ENCODE peak calls at places on chromosomes 11 and 22, in four cellular contexts. S, E, U and Z are unnamed samples.

GRCh38 chr11:11621881-11622706 is at the start of gene GALNT18:
- DNase-seq in S (peak; percentile 89), E (peak; percentile 95), U (peak; percentile 90), Z (peak; percentile 88)

GRCh38 chr22:43976861-43977795 is 21.9 kb downstream of the SAMM50 start:
- DNase-seq in S (no peak), E (no peak), U (no peak), Z (no peak)

GRCh38 chr22:20080776-20081654 is 974 bp downstream of the DGCR8 start:
- DNase-seq in S (peak; percentile 53), E (peak; percentile 57), U (no peak), Z (peak; percentile 63)

GRCh38 chr11:5380740-5381342 is 2.8 kb upstream of the OR51M1 start:
- DNase-seq in S (peak; percentile 73), E (peak; percentile 78), U (peak; percentile 62), Z (peak; percentile 71)

GRCh38 chr22:25735657-25736056 is 6.3 kb upstream of the MYO18B start:
- DNase-seq in S (no peak), E (no peak), U (no peak), Z (no peak)

GRCh38 chr11:6040874-6041273 is 10.3 kb upstream of the OR56A1 start:
- DNase-seq in S (no peak), E (peak; percentile 33), U (no peak), Z (no peak)

GRCh38 chr22:46598737-46599424 is 21.3 kb upstream of the GRAMD4 start:
- DNase-seq in S (peak; percentile 30), E (peak; percentile 55), U (no peak), Z (no peak)

GRCh38 chr22:46500201-46500600 is 37.2 kb downstream of the CELSR1 start:
- DNase-seq in S (no peak), E (no peak), U (peak; percentile 37), Z (no peak)

GRCh38 chr22:34814260-34814659 is 251.7 kb upstream of the ISX start:
- DNase-seq in S (peak; percentile 67), E (no peak), U (no peak), Z (peak; percentile 10)

GRCh38 chr11:131666006-131666405 is 295.6 kb downstream of the NTM start:
- DNase-seq in S (no peak), E (no peak), U (no peak), Z (no peak)

GRCh38 chr11:21374381-21374780 is 705.0 kb downstream of the NELL1 start:
- DNase-seq in S (no peak), E (no peak), U (no peak), Z (no peak)

GRCh38 chr11:1453611-1454386 is 32.8 kb downstream of the MOB2 start:
- DNase-seq in S (no peak), E (no peak), U (no peak), Z (no peak)

GRCh38 chr11:47606731-47607130 is 12.5 kb upstream of the C1QTNF4 start:
- DNase-seq in S (peak; percentile 42), E (peak; percentile 42), U (no peak), Z (peak; percentile 19)

GRCh38 chr11:121455115-121455514 is 2.3 kb upstream of the SORL1-AS1 start:
- DNase-seq in S (no peak), E (no peak), U (no peak), Z (no peak)

GRCh38 chr11:2567026-2567671 is 122.3 kb downstream of the KCNQ1 start:
- DNase-seq in S (no peak), E (no peak), U (no peak), Z (no peak)

GRCh38 chr11:75429902-75430691 is 2.9 kb downstream of the KLHL35 start:
- DNase-seq in S (peak; percentile 69), E (peak; percentile 81), U (peak; percentile 59), Z (peak; percentile 54)

GRCh38 chr11:75429641-75429901 is 3.4 kb downstream of the KLHL35 start:
- DNase-seq in S (no peak), E (no peak), U (no peak), Z (no peak)

GRCh38 chr11:75431533-75432525 is 1.2 kb downstream of the KLHL35 start:
- DNase-seq in S (no peak), E (no peak), U (no peak), Z (no peak)

GRCh38 chr11:75428989-75429640 is 3.9 kb downstream of the KLHL35 start:
- DNase-seq in S (no peak), E (no peak), U (no peak), Z (no peak)

DNA sequence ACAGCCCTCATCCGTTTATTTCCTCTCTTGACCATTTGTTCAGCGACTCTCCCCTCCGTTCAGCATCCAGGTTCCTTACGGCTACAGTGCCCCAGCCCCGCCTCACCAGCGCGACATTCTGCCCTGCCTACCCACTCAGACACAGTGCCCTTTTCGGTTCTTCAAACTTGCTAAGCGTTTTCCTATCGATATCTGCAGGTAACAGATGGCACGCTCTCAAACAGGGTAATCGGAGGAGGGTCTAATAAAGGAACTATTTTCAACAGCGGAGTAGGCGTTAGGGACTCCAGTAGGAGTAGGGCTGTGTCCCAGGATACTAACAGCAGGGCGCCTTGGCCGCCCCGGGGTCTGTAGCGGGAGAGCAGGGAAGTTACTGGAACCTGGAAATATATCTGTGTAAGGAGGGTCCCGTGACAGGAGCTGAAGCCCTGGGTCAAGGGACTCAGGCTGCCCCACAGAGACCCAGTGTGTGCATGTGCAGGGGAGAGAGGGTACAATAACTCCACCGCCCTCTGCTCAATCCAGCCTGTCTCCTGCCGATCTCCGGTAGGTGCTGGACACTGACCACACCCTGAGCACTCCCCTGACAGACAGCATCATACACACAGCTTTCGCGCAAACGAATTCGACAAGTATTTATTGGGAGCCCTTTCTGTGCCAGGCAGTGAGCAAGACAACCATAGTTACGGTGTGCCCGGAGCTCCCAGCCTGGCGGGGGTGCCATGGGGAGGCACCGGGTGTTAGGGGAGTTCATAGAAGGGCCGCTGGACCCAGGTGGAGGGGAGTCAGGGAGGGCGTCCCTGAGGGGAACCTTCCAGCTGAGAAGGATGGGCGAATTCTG is 2.1 kb downstream of the KLHL35 start:
- DNase-seq in S (no peak), E (no peak), U (no peak), Z (no peak)
- H3K4me3 ChIP-seq in S (peak overlapping the region; percentile 37), E (peak overlapping the region; percentile 32), U (peak overlapping the region; percentile 34), Z (peak overlapping the region; percentile 14)

GRCh38 chr11:69892237-69892985 is 73.2 kb upstream of the FGF3 start:
- DNase-seq in S (no peak), E (no peak), U (no peak), Z (no peak)
- TF ChIP-seq CTCF in S (peak; percentile 14), E (peak; percentile 27), U (no peak), Z (no peak)

GRCh38 chr11:10295056-10295901 is 1.3 kb upstream of the SBF2 start:
- DNase-seq in S (peak; percentile 23), E (no peak), U (no peak), Z (no peak)
- H3K4me3 ChIP-seq in S (peak overlapping the region; percentile 74), E (peak overlapping the region; percentile 77), U (peak overlapping the region; percentile 86), Z (no peak overlapping the region)

DNA sequence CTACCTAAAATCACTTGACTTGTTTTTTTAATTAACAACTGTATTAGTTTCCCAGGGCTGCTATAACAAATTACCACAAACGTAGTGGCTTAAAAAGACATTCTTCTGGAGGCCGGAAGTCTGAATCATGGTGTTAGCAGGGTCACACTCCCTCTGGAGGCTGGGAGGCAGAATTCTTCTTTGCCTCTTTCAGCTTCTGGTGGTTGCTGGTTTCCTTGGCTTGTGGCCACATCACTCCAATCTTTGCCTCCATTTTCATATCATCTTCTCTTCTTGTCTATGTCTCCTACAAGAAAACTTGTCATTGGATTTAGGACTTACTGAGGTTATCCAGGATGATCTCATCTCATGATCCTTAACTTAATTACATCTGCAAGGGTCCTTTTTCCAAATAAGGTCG is 7.4 kb upstream of the INCENP start:
- DNase-seq in S (no peak), E (no peak), U (no peak), Z (no peak)
- TF ChIP-seq CTCF in S (no peak), E (no peak), U (no peak), Z (peak; percentile 5)

GRCh38 chr22:36383110-36383581 is 4.6 kb downstream of the MYH9 start:
- DNase-seq in S (peak; percentile 81), E (peak; percentile 60), U (no peak), Z (peak; percentile 93)

GRCh38 chr22:36381513-36382079 is 6.2 kb downstream of the MYH9 start:
- DNase-seq in S (no peak), E (no peak), U (no peak), Z (no peak)

GRCh38 chr22:36377022-36377631 is 10.6 kb downstream of the MYH9 start:
- DNase-seq in S (no peak), E (no peak), U (no peak), Z (no peak)

GRCh38 chr22:36378080-36378788 is 9.5 kb downstream of the MYH9 start:
- DNase-seq in S (no peak), E (no peak), U (no peak), Z (no peak)

GRCh38 chr22:36379593-36380361 is 8.0 kb downstream of the MYH9 start:
- DNase-seq in S (no peak), E (no peak), U (no peak), Z (peak; percentile 64)
- H3K4me3 ChIP-seq in S (no peak overlapping the region), E (no peak overlapping the region), U (no peak overlapping the region), Z (no peak overlapping the region)

GRCh38 chr11:115990004-115990447 is 485.8 kb upstream of the CADM1 start:
- DNase-seq in S (no peak), E (no peak), U (peak; percentile 47), Z (no peak)
- TF ChIP-seq CTCF in S (peak; percentile 4), E (peak; percentile 43), U (peak; percentile 71), Z (peak; percentile 40)